ENCODE peak calls at places on chromosomes 16 and 17, in eight cellular contexts. M is breast epithelium, I is transverse colon, B is tibial nerve, Z is adrenal gland, W is ovary, N is prostate gland, L is esophagus squamous epithelium. Q is an unnamed sample.

GRCh38 chr16:85402910-85403692 is 210.0 kb upstream of the GSE1 start:
- DNase-seq in M (no peak), I (no peak), B (no peak), Z (peak), W (peak), N (no peak), L (no peak), Q (no peak)

GRCh38 chr17:78979780-78980623 is at the start of gene LGALS3BP:
- DNase-seq in M (no peak), I (peak), B (peak), Z (peak), W (peak), N (peak), L (no peak), Q (no peak)

GRCh38 chr17:42224651-42225050 is 30.4 kb upstream of the GHDC start:
- DNase-seq in M (no peak), I (no peak), B (no peak), Z (no peak), W (no peak), N (no peak), L (no peak), Q (no peak)

GRCh38 chr17:66221343-66221742 is 7.9 kb downstream of the APOH start:
- DNase-seq in M (no peak), I (no peak), B (no peak), Z (no peak), W (no peak), N (no peak), L (no peak), Q (no peak)

GRCh38 chr17:14387036-14387435 is 86.2 kb downstream of the HS3ST3B1 start:
- DNase-seq in M (no peak), I (no peak), B (no peak), Z (no peak), W (no peak), N (peak), L (no peak), Q (no peak)

GRCh38 chr17:77654861-77655260 is 303.6 kb upstream of the TNRC6C start:
- DNase-seq in M (peak), I (no peak), B (no peak), Z (no peak), W (no peak), N (no peak), L (no peak), Q (no peak)

GRCh38 chr16:85248857-85249256 is 136.6 kb upstream of the CIBAR2 start:
- DNase-seq in M (no peak), I (no peak), B (no peak), Z (no peak), W (no peak), N (no peak), L (no peak), Q (no peak)

GRCh38 chr17:37742114-37742761 is 2.6 kb downstream of the HNF1B start:
- DNase-seq in M (no peak), I (no peak), B (no peak), Z (no peak), W (no peak), N (peak), L (no peak), Q (no peak)

GRCh38 chr17:5444209-5444608 is 5.3 kb upstream of the C1QBP start:
- DNase-seq in M (no peak), I (no peak), B (no peak), Z (no peak), W (no peak), N (no peak), L (no peak), Q (no peak)

GRCh38 chr17:62703776-62704380 is 76.4 kb downstream of the MRC2 start:
- DNase-seq in M (peak), I (peak), B (peak), Z (peak), W (peak), N (peak), L (no peak), Q (peak)

GRCh38 chr17:19415311-19415710 is 4.3 kb downstream of the RNF112 start:
- DNase-seq in M (no peak), I (no peak), B (no peak), Z (no peak), W (no peak), N (no peak), L (no peak), Q (no peak)

GRCh38 chr16:65180986-65181710 is 59.3 kb upstream of the CDH11 start:
- DNase-seq in M (no peak), I (no peak), B (no peak), Z (no peak), W (peak), N (no peak), L (no peak), Q (no peak)

GRCh38 chr17:44111777-44112176 is 11.7 kb downstream of the HDAC5 start:
- DNase-seq in M (no peak), I (no peak), B (no peak), Z (no peak), W (no peak), N (no peak), L (no peak), Q (no peak)

GRCh38 chr17:50935201-50936124 is 69.3 kb upstream of the TOB1 start:
- DNase-seq in M (peak), I (peak), B (peak), Z (peak), W (no peak), N (no peak), L (no peak), Q (peak)

GRCh38 chr17:50354776-50355175 is 8.8 kb downstream of the XYLT2 start:
- DNase-seq in M (no peak), I (no peak), B (no peak), Z (no peak), W (no peak), N (no peak), L (no peak), Q (peak)

GRCh38 chr17:58277107-58277506 is 3.6 kb downstream of the MPO start:
- DNase-seq in M (no peak), I (no peak), B (no peak), Z (no peak), W (no peak), N (no peak), L (no peak), Q (no peak)

GRCh38 chr16:66154801-66155200 is 211.7 kb upstream of the CDH5 start:
- DNase-seq in M (no peak), I (no peak), B (no peak), Z (no peak), W (no peak), N (no peak), L (no peak), Q (no peak)

GRCh38 chr17:8488491-8488890 is 52.8 kb downstream of the NDEL1 start:
- DNase-seq in M (no peak), I (no peak), B (no peak), Z (no peak), W (no peak), N (no peak), L (no peak), Q (no peak)

GRCh38 chr17:63626551-63627228 is 4.5 kb downstream of the MAP3K3 start:
- DNase-seq in M (no peak), I (no peak), B (no peak), Z (peak), W (no peak), N (no peak), L (no peak), Q (no peak)

GRCh38 chr17:42233148-42233547 is 38.9 kb upstream of the GHDC start:
- DNase-seq in M (no peak), I (no peak), B (no peak), Z (peak), W (no peak), N (no peak), L (no peak), Q (no peak)

GRCh38 chr17:50955667-50956120 is 89.5 kb upstream of the TOB1 start:
- DNase-seq in M (no peak), I (no peak), B (no peak), Z (peak), W (no peak), N (no peak), L (no peak), Q (no peak)

GRCh38 chr16:78444-79145 is 570 bp downstream of the MPG start:
- DNase-seq in M (no peak), I (no peak), B (no peak), Z (peak), W (no peak), N (no peak), L (no peak), Q (peak)

GRCh38 chr17:38693700-38694329 is 11.3 kb upstream of the MLLT6 start:
- DNase-seq in M (peak), I (peak), B (peak), Z (peak), W (peak), N (peak), L (no peak), Q (peak)

GRCh38 chr16:88132836-88133506 is 181.7 kb downstream of the BANP start:
- DNase-seq in M (no peak), I (no peak), B (no peak), Z (no peak), W (no peak), N (no peak), L (no peak), Q (no peak)

GRCh38 chr16:17231972-17232371 is 238.8 kb downstream of the XYLT1 start:
- DNase-seq in M (no peak), I (no peak), B (no peak), Z (no peak), W (no peak), N (no peak), L (no peak), Q (no peak)

GRCh38 chr17:77884019-77884418 is 74.5 kb upstream of the TNRC6C start:
- DNase-seq in M (no peak), I (no peak), B (no peak), Z (no peak), W (no peak), N (no peak), L (no peak), Q (no peak)

GRCh38 chr16:2023098-2023925 is 3.4 kb upstream of the NHERF2 start:
- DNase-seq in M (peak), I (peak), B (peak), Z (peak), W (peak), N (peak), L (peak), Q (peak)

GRCh38 chr17:2090804-2091534 is 36.1 kb downstream of the HIC1 start:
- DNase-seq in M (no peak), I (peak), B (peak), Z (peak), W (peak), N (no peak), L (no peak), Q (no peak)

GRCh38 chr16:56613706-56614105 is 5.3 kb downstream of the MT2A start:
- DNase-seq in M (no peak), I (no peak), B (no peak), Z (no peak), W (no peak), N (no peak), L (no peak), Q (no peak)
- H3K27ac ChIP-seq in M (no peak), I (no peak), B (peak), Z (no peak), W (no peak), N (no peak), L (no peak), Q (no peak)

GRCh38 chr17:82061047-82061925 is 4.3 kb downstream of the DUS1L start:
- DNase-seq in M (no peak), I (no peak), B (no peak), Z (no peak), W (no peak), N (peak), L (no peak), Q (no peak)
- TF ChIP-seq POLR2A in M (no peak), I (no peak), B (no peak), Z (no peak), W (no peak), N (no peak), L (no peak), Q (no peak)

DNA sequence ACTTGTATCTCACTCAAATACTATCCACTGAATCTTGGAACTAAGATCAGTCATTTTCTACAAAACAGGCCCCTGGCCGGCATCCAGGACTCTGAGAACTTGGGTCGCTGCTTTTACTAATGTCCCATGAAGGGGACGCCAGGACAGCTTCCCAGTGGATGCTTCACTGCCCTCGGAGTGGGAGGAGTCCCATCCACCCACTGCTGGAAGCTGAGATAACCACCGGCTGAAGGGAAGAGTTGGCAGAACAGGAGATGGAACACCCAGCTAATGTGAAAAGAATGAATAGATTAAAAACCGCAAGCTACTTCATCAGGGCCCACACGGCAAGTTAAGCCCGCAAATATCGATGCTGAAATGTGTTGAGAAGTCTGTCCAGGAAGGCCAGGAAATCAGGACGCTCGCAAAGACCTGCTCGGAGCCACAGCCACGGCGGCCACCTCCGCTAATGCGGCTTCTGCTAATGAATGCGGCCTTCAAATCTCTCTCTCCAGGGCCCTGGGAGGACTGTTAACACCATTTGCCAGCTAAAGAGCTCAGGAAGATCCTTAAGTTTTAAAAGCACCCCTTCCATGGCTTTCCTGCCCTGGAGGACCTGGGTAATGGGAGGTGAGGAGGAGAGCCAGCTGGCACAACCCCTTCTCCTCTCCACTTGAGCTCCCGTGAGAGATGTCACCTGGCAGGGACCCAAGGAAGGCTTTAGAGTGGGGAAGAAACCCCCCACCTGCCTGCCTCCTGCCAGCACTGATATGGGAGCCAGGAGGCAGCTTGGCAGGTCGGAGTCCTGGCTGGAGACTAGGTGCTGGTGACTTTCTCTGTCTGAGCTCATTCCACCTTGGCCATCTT is 226.6 kb upstream of the RPL38 start:
- DNase-seq in M (no peak), I (no peak), B (no peak), Z (no peak), W (no peak), N (no peak), L (no peak), Q (no peak)
- H3K27ac ChIP-seq in M (no peak), I (no peak), B (no peak), Z (no peak), W (no peak), N (no peak), L (no peak), Q (no peak)

DNA sequence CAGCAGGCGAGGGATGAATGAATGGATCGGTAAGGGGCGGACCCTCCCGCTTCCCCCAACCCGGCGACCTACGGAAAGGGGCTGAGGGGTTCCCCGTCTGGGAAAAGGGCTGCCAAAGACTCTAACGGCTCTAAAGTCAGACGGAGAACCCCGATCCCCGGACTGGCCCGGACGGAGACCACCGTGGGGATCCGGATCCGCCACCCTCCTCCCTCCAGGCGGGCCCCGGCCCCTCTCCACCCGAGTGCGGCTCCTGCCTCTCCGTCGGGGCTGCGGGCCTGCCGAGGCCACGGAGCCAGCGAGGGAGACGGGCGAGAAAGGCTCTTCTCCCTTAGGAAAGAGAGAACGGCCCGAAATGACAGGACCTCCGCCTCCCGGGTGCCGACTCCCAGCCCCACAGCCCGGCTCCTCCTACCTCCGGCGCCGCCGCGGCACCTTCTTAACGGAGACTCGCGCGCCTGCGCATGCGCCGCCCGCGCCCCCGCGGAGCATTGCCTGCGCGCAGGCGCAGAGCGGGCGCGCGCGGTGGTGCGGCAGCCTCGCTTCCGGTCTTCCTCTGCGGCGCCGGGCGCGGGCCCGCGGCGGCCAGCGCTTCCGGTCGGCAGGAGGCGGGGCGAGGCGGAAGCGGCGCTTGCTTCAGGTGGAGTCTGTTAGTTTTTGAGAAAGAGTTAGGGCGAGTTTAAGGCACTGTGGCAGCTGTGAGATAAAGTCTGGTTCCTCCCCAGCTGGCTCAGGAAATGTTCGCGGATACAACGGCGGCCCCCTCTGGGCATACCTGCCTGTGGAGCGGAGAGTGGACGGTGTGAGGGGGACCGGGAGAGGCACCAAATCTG is at the start of gene SLX4:
- DNase-seq in M (peak), I (peak), B (peak), Z (peak), W (peak), N (peak), L (peak), Q (peak)
- TF ChIP-seq POLR2A in M (no peak), I (peak), B (peak), Z (peak), W (no peak), N (peak), L (no peak), Q (peak)

GRCh38 chr17:55266051-55266957 is 1.5 kb downstream of the HLF start:
- DNase-seq in M (no peak), I (no peak), B (no peak), Z (peak), W (peak), N (no peak), L (no peak), Q (no peak)

GRCh38 chr17:55264273-55264639 is 504 bp upstream of the HLF start:
- DNase-seq in M (no peak), I (no peak), B (no peak), Z (no peak), W (peak), N (no peak), L (no peak), Q (no peak)

GRCh38 chr17:55266958-55267688 is 2.4 kb downstream of the HLF start:
- DNase-seq in M (no peak), I (no peak), B (no peak), Z (peak), W (no peak), N (no peak), L (no peak), Q (no peak)

GRCh38 chr17:55264640-55265298 is at the start of gene HLF:
- DNase-seq in M (peak), I (peak), B (peak), Z (peak), W (peak), N (peak), L (no peak), Q (peak)

DNA sequence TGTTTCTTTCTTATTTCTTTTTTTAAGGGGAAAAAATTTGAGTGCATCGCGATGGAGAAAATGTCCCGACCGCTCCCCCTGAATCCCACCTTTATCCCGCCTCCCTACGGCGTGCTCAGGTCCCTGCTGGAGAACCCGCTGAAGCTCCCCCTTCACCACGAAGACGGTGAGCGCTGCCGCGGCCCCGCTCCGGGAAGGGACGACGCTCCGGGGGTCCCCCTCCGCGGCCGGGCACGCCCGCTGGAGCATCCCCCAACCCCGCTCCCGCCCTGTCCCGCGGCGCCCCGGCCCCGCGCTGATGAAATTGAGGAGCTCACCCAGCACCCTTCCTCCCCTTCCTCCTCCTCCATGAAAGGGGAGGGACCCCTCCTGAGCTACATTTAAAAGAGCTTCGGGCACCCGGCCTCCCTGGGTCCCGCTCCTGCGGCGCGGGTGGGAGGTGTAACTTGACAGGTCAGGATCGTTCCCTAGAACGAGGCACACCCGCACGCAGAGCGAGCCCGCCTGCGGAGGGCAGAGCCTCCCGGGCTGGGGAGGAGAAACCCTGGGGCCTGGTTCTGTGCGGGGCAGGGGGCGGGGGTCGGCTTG is 768 bp downstream of the HLF start:
- DNase-seq in M (no peak), I (no peak), B (no peak), Z (peak), W (peak), N (no peak), L (no peak), Q (no peak)
- H3K27ac ChIP-seq in M (peak), I (peak), B (peak), Z (no peak), W (peak), N (peak), L (peak), Q (peak)

DNA sequence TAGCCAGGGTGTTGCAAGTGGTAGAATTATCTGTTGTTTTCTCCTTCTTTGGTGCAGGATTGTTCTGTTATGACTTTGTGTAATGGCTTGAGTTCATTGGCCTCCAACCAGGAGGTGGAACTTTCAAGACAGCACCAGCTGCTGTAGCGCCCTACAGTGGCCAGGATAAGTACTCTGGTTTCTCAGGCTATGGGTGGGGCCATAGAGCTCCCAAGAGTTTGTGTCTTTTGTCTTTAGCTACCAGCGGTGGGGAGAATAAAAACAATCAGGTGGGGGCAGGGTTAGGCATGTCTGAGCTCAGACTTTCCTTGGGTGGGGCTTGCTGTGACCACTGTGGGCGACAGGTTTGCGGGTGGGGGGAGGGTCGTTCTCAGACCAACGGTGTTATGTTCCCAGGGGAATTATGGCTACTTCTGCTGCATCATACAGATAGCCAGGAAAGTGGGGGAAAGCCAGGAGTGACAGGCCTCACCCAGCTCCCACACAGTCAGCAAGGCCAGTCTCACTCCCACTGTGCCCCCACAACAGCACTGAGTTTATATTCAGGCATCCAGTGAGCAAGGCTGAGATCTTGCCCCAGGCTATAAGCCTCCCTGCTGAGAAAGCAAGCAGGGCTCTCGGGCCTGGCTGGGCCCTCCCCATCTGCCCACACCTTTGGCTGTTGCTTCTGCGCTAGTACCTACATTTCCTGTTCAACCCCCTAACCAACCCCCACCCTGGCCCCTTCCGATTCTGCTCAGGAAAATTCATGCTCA is 15.4 kb downstream of the ABCA10 start:
- DNase-seq in M (no peak), I (no peak), B (no peak), Z (no peak), W (no peak), N (no peak), L (no peak), Q (no peak)
- TF ChIP-seq POLR2A in M (no peak), I (no peak), B (no peak), Z (no peak), W (no peak), N (no peak), L (no peak), Q (no peak)

Q was measured in gastrocnemius medialis.